ENCODE peak calls at places on chromosomes 6 and 20, in eight cellular contexts. One of them, this sample, is unnamed.

GRCh38 chr6:170438402-170438753 is 114.7 kb downstream of the PSMB1 start:
- DNase-seq in stimulated activated CD4-positive, alpha-beta T cell treated with anti-CD3 and anti-CD28 coated beads, Interleukin-4, amount 100 ng/mL, for 24 hours: peak; percentile 33
- DNase-seq in GM12865: peak; percentile 68
- DNase-seq in fibroblast of mammary gland: peak; percentile 99
- DNase-seq in lower leg skin: peak; percentile 82
- DNase-seq in NCI-H345: peak; percentile 94
- DNase-seq in AG08395: peak; percentile 98
- DNase-seq in Calu3: peak; percentile 75
- DNase-seq in this sample: peak; percentile 68

GRCh38 chr20:46202758-46203509 is 84.8 kb downstream of the CD40 start:
- DNase-seq in stimulated activated CD4-positive, alpha-beta T cell treated with anti-CD3 and anti-CD28 coated beads, Interleukin-4, amount 100 ng/mL, for 24 hours: no peak
- DNase-seq in AG08395: peak; percentile 45
- DNase-seq in Calu3: no peak
- DNase-seq in lower leg skin: no peak
- DNase-seq in NCI-H345: peak; percentile 12
- DNase-seq in fibroblast of mammary gland: peak; percentile 11
- DNase-seq in GM12865: no peak
- DNase-seq in this sample: peak; percentile 67

GRCh38 chr6:4210619-4211419 is 75.4 kb upstream of the ECI2 start:
- DNase-seq in GM12865: peak; percentile 63
- DNase-seq in Calu3: peak; percentile 54
- DNase-seq in stimulated activated CD4-positive, alpha-beta T cell treated with anti-CD3 and anti-CD28 coated beads, Interleukin-4, amount 100 ng/mL, for 24 hours: peak; percentile 70
- DNase-seq in AG08395: peak; percentile 67
- DNase-seq in fibroblast of mammary gland: peak; percentile 67
- DNase-seq in NCI-H345: no peak
- DNase-seq in lower leg skin: peak; percentile 39
- DNase-seq in this sample: peak; percentile 79

GRCh38 chr20:16803965-16804792 is 56.0 kb downstream of the OTOR start:
- DNase-seq in GM12865: peak; percentile 50
- DNase-seq in stimulated activated CD4-positive, alpha-beta T cell treated with anti-CD3 and anti-CD28 coated beads, Interleukin-4, amount 100 ng/mL, for 24 hours: peak; percentile 45
- DNase-seq in NCI-H345: peak; percentile 74
- DNase-seq in AG08395: peak; percentile 79
- DNase-seq in fibroblast of mammary gland: peak; percentile 37
- DNase-seq in Calu3: peak; percentile 35
- DNase-seq in lower leg skin: peak; percentile 30
- DNase-seq in this sample: peak; percentile 57

GRCh38 chr20:62752671-62753501 is 43.4 kb upstream of the MRGBP start:
- DNase-seq in NCI-H345: no peak
- DNase-seq in AG08395: no peak
- DNase-seq in GM12865: no peak
- DNase-seq in lower leg skin: no peak
- DNase-seq in stimulated activated CD4-positive, alpha-beta T cell treated with anti-CD3 and anti-CD28 coated beads, Interleukin-4, amount 100 ng/mL, for 24 hours: no peak
- DNase-seq in fibroblast of mammary gland: no peak
- DNase-seq in Calu3: no peak
- DNase-seq in this sample: no peak

GRCh38 chr20:61516398-61517208 is 264.5 kb downstream of the CDH4 start:
- DNase-seq in lower leg skin: no peak
- DNase-seq in stimulated activated CD4-positive, alpha-beta T cell treated with anti-CD3 and anti-CD28 coated beads, Interleukin-4, amount 100 ng/mL, for 24 hours: no peak
- DNase-seq in NCI-H345: no peak
- DNase-seq in AG08395: peak; percentile 26
- DNase-seq in Calu3: no peak
- DNase-seq in GM12865: no peak
- DNase-seq in fibroblast of mammary gland: peak; percentile 56
- DNase-seq in this sample: no peak

GRCh38 chr6:130365166-130366010 is 429 bp upstream of the TMEM200A start:
- DNase-seq in AG08395: peak; percentile 78
- DNase-seq in fibroblast of mammary gland: peak; percentile 63
- DNase-seq in GM12865: peak; percentile 46
- DNase-seq in lower leg skin: peak; percentile 31
- DNase-seq in NCI-H345: peak; percentile 67
- DNase-seq in stimulated activated CD4-positive, alpha-beta T cell treated with anti-CD3 and anti-CD28 coated beads, Interleukin-4, amount 100 ng/mL, for 24 hours: peak; percentile 40
- DNase-seq in Calu3: peak; percentile 54
- DNase-seq in this sample: peak; percentile 82

GRCh38 chr20:17747431-17747846 is 47.7 kb downstream of the BANF2 start:
- DNase-seq in stimulated activated CD4-positive, alpha-beta T cell treated with anti-CD3 and anti-CD28 coated beads, Interleukin-4, amount 100 ng/mL, for 24 hours: no peak
- DNase-seq in lower leg skin: no peak
- DNase-seq in AG08395: peak; percentile 94
- DNase-seq in GM12865: peak; percentile 16
- DNase-seq in Calu3: peak; percentile 5
- DNase-seq in NCI-H345: no peak
- DNase-seq in fibroblast of mammary gland: peak; percentile 93
- DNase-seq in this sample: peak; percentile 81

GRCh38 chr6:31778193-31778592 is 1.1 kb upstream of the VWA7 start:
- DNase-seq in NCI-H345: no peak
- DNase-seq in stimulated activated CD4-positive, alpha-beta T cell treated with anti-CD3 and anti-CD28 coated beads, Interleukin-4, amount 100 ng/mL, for 24 hours: no peak
- DNase-seq in GM12865: no peak
- DNase-seq in AG08395: no peak
- DNase-seq in fibroblast of mammary gland: no peak
- DNase-seq in lower leg skin: no peak
- DNase-seq in Calu3: no peak
- DNase-seq in this sample: no peak

GRCh38 chr6:155883741-155884140 is 428.1 kb upstream of the NOX3 start:
- DNase-seq in fibroblast of mammary gland: peak; percentile 31
- DNase-seq in stimulated activated CD4-positive, alpha-beta T cell treated with anti-CD3 and anti-CD28 coated beads, Interleukin-4, amount 100 ng/mL, for 24 hours: no peak
- DNase-seq in AG08395: peak; percentile 4
- DNase-seq in GM12865: no peak
- DNase-seq in lower leg skin: peak; percentile 46
- DNase-seq in NCI-H345: no peak
- DNase-seq in Calu3: no peak
- DNase-seq in this sample: no peak

GRCh38 chr6:21915707-21916399 is 322.3 kb downstream of the SOX4 start:
- DNase-seq in NCI-H345: no peak
- DNase-seq in stimulated activated CD4-positive, alpha-beta T cell treated with anti-CD3 and anti-CD28 coated beads, Interleukin-4, amount 100 ng/mL, for 24 hours: no peak
- DNase-seq in fibroblast of mammary gland: peak; percentile 35
- DNase-seq in AG08395: peak; percentile 30
- DNase-seq in lower leg skin: no peak
- DNase-seq in GM12865: peak; percentile 41
- DNase-seq in Calu3: no peak
- DNase-seq in this sample: no peak

GRCh38 chr6:56541736-56542366 is 100.8 kb downstream of the DST start:
- DNase-seq in fibroblast of mammary gland: no peak
- DNase-seq in stimulated activated CD4-positive, alpha-beta T cell treated with anti-CD3 and anti-CD28 coated beads, Interleukin-4, amount 100 ng/mL, for 24 hours: no peak
- DNase-seq in NCI-H345: no peak
- DNase-seq in Calu3: no peak
- DNase-seq in AG08395: no peak
- DNase-seq in lower leg skin: no peak
- DNase-seq in GM12865: no peak
- DNase-seq in this sample: no peak

GRCh38 chr6:34149831-34150400 is 4.0 kb upstream of the GRM4 start:
- DNase-seq in stimulated activated CD4-positive, alpha-beta T cell treated with anti-CD3 and anti-CD28 coated beads, Interleukin-4, amount 100 ng/mL, for 24 hours: no peak
- DNase-seq in GM12865: no peak
- DNase-seq in fibroblast of mammary gland: no peak
- DNase-seq in AG08395: no peak
- DNase-seq in NCI-H345: no peak
- DNase-seq in lower leg skin: no peak
- DNase-seq in Calu3: no peak
- DNase-seq in this sample: no peak

GRCh38 chr20:60483371-60483770 is 525.1 kb downstream of the CDH26 start:
- DNase-seq in AG08395: no peak
- DNase-seq in NCI-H345: no peak
- DNase-seq in GM12865: no peak
- DNase-seq in stimulated activated CD4-positive, alpha-beta T cell treated with anti-CD3 and anti-CD28 coated beads, Interleukin-4, amount 100 ng/mL, for 24 hours: no peak
- DNase-seq in lower leg skin: no peak
- DNase-seq in fibroblast of mammary gland: peak; percentile 14
- DNase-seq in Calu3: no peak
- DNase-seq in this sample: no peak

GRCh38 chr20:61056136-61056535 is 195.9 kb upstream of the CDH4 start:
- DNase-seq in lower leg skin: no peak
- DNase-seq in Calu3: no peak
- DNase-seq in stimulated activated CD4-positive, alpha-beta T cell treated with anti-CD3 and anti-CD28 coated beads, Interleukin-4, amount 100 ng/mL, for 24 hours: no peak
- DNase-seq in NCI-H345: no peak
- DNase-seq in AG08395: no peak
- DNase-seq in GM12865: no peak
- DNase-seq in fibroblast of mammary gland: no peak
- DNase-seq in this sample: no peak